ENCODE peak calls at places on chromosomes 2 and 18, in nine cellular contexts. One of them, this sample, is unnamed.

GRCh38 chr18:9025104-9025838 is 77.2 kb upstream of the NDUFV2 start:
- DNase-seq in body of pancreas: no peak
- DNase-seq in tibial artery: no peak
- DNase-seq in cardiac fibroblast: no peak
- DNase-seq in AG10803: peak; percentile 69
- DNase-seq in epithelial cell of esophagus: peak; percentile 66
- DNase-seq in brain microvascular endothelial cell: no peak
- DNase-seq in cardiac muscle cell: no peak
- DNase-seq in kidney: no peak
- DNase-seq in this sample: peak; percentile 80

GRCh38 chr2:10097352-10098148 is 17.3 kb upstream of the CYS1 start:
- DNase-seq in body of pancreas: peak; percentile 72
- DNase-seq in tibial artery: peak; percentile 64
- DNase-seq in cardiac fibroblast: peak; percentile 69
- DNase-seq in AG10803: peak; percentile 55
- DNase-seq in epithelial cell of esophagus: peak; percentile 67
- DNase-seq in brain microvascular endothelial cell: peak; percentile 51
- DNase-seq in cardiac muscle cell: peak; percentile 76
- DNase-seq in kidney: peak; percentile 85
- DNase-seq in this sample: peak; percentile 53

GRCh38 chr2:75513616-75514170 is 47.0 kb downstream of the EVA1A start:
- DNase-seq in body of pancreas: no peak
- DNase-seq in tibial artery: no peak
- DNase-seq in cardiac fibroblast: peak; percentile 44
- DNase-seq in AG10803: peak; percentile 70
- DNase-seq in epithelial cell of esophagus: peak; percentile 61
- DNase-seq in brain microvascular endothelial cell: no peak
- DNase-seq in cardiac muscle cell: no peak
- DNase-seq in kidney: no peak
- DNase-seq in this sample: no peak

GRCh38 chr2:161075701-161076100 is 84.5 kb upstream of the TANK start:
- DNase-seq in body of pancreas: no peak
- DNase-seq in tibial artery: no peak
- DNase-seq in cardiac fibroblast: no peak
- DNase-seq in AG10803: no peak
- DNase-seq in epithelial cell of esophagus: no peak
- DNase-seq in brain microvascular endothelial cell: no peak
- DNase-seq in cardiac muscle cell: no peak
- DNase-seq in kidney: no peak
- DNase-seq in this sample: no peak

GRCh38 chr18:74219056-74219455 is 70.7 kb downstream of the TIMM21 start:
- DNase-seq in body of pancreas: no peak
- DNase-seq in tibial artery: no peak
- DNase-seq in cardiac fibroblast: peak; percentile 41
- DNase-seq in AG10803: no peak
- DNase-seq in epithelial cell of esophagus: peak; percentile 70
- DNase-seq in brain microvascular endothelial cell: no peak
- DNase-seq in cardiac muscle cell: no peak
- DNase-seq in kidney: no peak
- DNase-seq in this sample: peak; percentile 28

GRCh38 chr2:102107741-102108070 is 34.8 kb upstream of the IL1R1 start:
- DNase-seq in body of pancreas: no peak
- DNase-seq in tibial artery: no peak
- DNase-seq in cardiac fibroblast: peak; percentile 51
- DNase-seq in AG10803: peak; percentile 83
- DNase-seq in epithelial cell of esophagus: no peak
- DNase-seq in brain microvascular endothelial cell: no peak
- DNase-seq in cardiac muscle cell: no peak
- DNase-seq in kidney: no peak
- DNase-seq in this sample: peak; percentile 72

GRCh38 chr2:201961401-201961800 is 72.3 kb upstream of the FZD7 start:
- DNase-seq in body of pancreas: no peak
- DNase-seq in tibial artery: no peak
- DNase-seq in cardiac fibroblast: no peak
- DNase-seq in AG10803: no peak
- DNase-seq in epithelial cell of esophagus: no peak
- DNase-seq in brain microvascular endothelial cell: no peak
- DNase-seq in cardiac muscle cell: no peak
- DNase-seq in kidney: no peak
- DNase-seq in this sample: no peak

GRCh38 chr2:50346586-50347351 is 685.2 kb downstream of the NRXN1 start:
- DNase-seq in body of pancreas: no peak
- DNase-seq in tibial artery: no peak
- DNase-seq in cardiac fibroblast: no peak
- DNase-seq in AG10803: no peak
- DNase-seq in epithelial cell of esophagus: no peak
- DNase-seq in brain microvascular endothelial cell: no peak
- DNase-seq in cardiac muscle cell: peak; percentile 34
- DNase-seq in kidney: peak; percentile 33
- DNase-seq in this sample: no peak

GRCh38 chr2:184053326-184053725 is 545.0 kb upstream of the ZNF804A start:
- DNase-seq in body of pancreas: peak; percentile 29
- DNase-seq in tibial artery: no peak
- DNase-seq in cardiac fibroblast: no peak
- DNase-seq in AG10803: no peak
- DNase-seq in epithelial cell of esophagus: peak; percentile 81
- DNase-seq in brain microvascular endothelial cell: no peak
- DNase-seq in cardiac muscle cell: no peak
- DNase-seq in kidney: no peak
- DNase-seq in this sample: no peak

GRCh38 chr2:240422683-240423329 is 12.7 kb upstream of the GPC1 start:
- DNase-seq in body of pancreas: peak; percentile 8
- DNase-seq in tibial artery: no peak
- DNase-seq in cardiac fibroblast: no peak
- DNase-seq in AG10803: no peak
- DNase-seq in epithelial cell of esophagus: no peak
- DNase-seq in brain microvascular endothelial cell: no peak
- DNase-seq in cardiac muscle cell: no peak
- DNase-seq in kidney: no peak
- DNase-seq in this sample: no peak

GRCh38 chr2:52904511-52904910 is 863.1 kb upstream of the CHAC2 start:
- DNase-seq in body of pancreas: no peak
- DNase-seq in tibial artery: no peak
- DNase-seq in cardiac fibroblast: no peak
- DNase-seq in AG10803: no peak
- DNase-seq in epithelial cell of esophagus: peak; percentile 7
- DNase-seq in brain microvascular endothelial cell: no peak
- DNase-seq in cardiac muscle cell: no peak
- DNase-seq in kidney: no peak
- DNase-seq in this sample: no peak

GRCh38 chr2:192254444-192254843 is 59.7 kb upstream of the TMEFF2 start:
- DNase-seq in body of pancreas: no peak
- DNase-seq in tibial artery: no peak
- DNase-seq in cardiac fibroblast: no peak
- DNase-seq in AG10803: no peak
- DNase-seq in epithelial cell of esophagus: no peak
- DNase-seq in brain microvascular endothelial cell: no peak
- DNase-seq in cardiac muscle cell: no peak
- DNase-seq in kidney: no peak
- DNase-seq in this sample: no peak

GRCh38 chr2:96507957-96508520 is 2.9 kb upstream of the NEURL3 start:
- DNase-seq in body of pancreas: peak; percentile 79
- DNase-seq in tibial artery: peak; percentile 56
- DNase-seq in cardiac fibroblast: peak; percentile 60
- DNase-seq in AG10803: peak; percentile 37
- DNase-seq in epithelial cell of esophagus: peak; percentile 57
- DNase-seq in brain microvascular endothelial cell: peak; percentile 37
- DNase-seq in cardiac muscle cell: peak; percentile 84
- DNase-seq in kidney: peak; percentile 89
- DNase-seq in this sample: peak; percentile 33

GRCh38 chr2:37816036-37816435 is 109.1 kb upstream of the RMDN2 start:
- DNase-seq in body of pancreas: no peak
- DNase-seq in tibial artery: no peak
- DNase-seq in cardiac fibroblast: no peak
- DNase-seq in AG10803: no peak
- DNase-seq in epithelial cell of esophagus: no peak
- DNase-seq in brain microvascular endothelial cell: no peak
- DNase-seq in cardiac muscle cell: no peak
- DNase-seq in kidney: no peak
- DNase-seq in this sample: no peak

GRCh38 chr2:113973856-113974255 is 84.0 kb downstream of the ACTR3 start:
- DNase-seq in body of pancreas: no peak
- DNase-seq in tibial artery: no peak
- DNase-seq in cardiac fibroblast: no peak
- DNase-seq in AG10803: no peak
- DNase-seq in epithelial cell of esophagus: no peak
- DNase-seq in brain microvascular endothelial cell: no peak
- DNase-seq in cardiac muscle cell: no peak
- DNase-seq in kidney: no peak
- DNase-seq in this sample: no peak

GRCh38 chr2:178845565-178846457 is 38.6 kb upstream of the TTN start:
- DNase-seq in body of pancreas: no peak
- DNase-seq in tibial artery: no peak
- DNase-seq in cardiac fibroblast: peak; percentile 80
- DNase-seq in AG10803: peak; percentile 79
- DNase-seq in epithelial cell of esophagus: no peak
- DNase-seq in brain microvascular endothelial cell: peak; percentile 16
- DNase-seq in cardiac muscle cell: no peak
- DNase-seq in kidney: no peak
- DNase-seq in this sample: peak; percentile 81

GRCh38 chr18:74310411-74310810 is 5.2 kb upstream of the C18orf63 start:
- DNase-seq in body of pancreas: no peak
- DNase-seq in tibial artery: no peak
- DNase-seq in cardiac fibroblast: peak; percentile 60
- DNase-seq in AG10803: peak; percentile 58
- DNase-seq in epithelial cell of esophagus: peak; percentile 80
- DNase-seq in brain microvascular endothelial cell: peak; percentile 33
- DNase-seq in cardiac muscle cell: no peak
- DNase-seq in kidney: no peak
- DNase-seq in this sample: peak; percentile 71

GRCh38 chr2:176390276-176390675 is 121.0 kb downstream of the MTX2 start:
- DNase-seq in body of pancreas: no peak
- DNase-seq in tibial artery: no peak
- DNase-seq in cardiac fibroblast: no peak
- DNase-seq in AG10803: peak; percentile 37
- DNase-seq in epithelial cell of esophagus: no peak
- DNase-seq in brain microvascular endothelial cell: no peak
- DNase-seq in cardiac muscle cell: no peak
- DNase-seq in kidney: no peak
- DNase-seq in this sample: peak; percentile 4

DNA sequence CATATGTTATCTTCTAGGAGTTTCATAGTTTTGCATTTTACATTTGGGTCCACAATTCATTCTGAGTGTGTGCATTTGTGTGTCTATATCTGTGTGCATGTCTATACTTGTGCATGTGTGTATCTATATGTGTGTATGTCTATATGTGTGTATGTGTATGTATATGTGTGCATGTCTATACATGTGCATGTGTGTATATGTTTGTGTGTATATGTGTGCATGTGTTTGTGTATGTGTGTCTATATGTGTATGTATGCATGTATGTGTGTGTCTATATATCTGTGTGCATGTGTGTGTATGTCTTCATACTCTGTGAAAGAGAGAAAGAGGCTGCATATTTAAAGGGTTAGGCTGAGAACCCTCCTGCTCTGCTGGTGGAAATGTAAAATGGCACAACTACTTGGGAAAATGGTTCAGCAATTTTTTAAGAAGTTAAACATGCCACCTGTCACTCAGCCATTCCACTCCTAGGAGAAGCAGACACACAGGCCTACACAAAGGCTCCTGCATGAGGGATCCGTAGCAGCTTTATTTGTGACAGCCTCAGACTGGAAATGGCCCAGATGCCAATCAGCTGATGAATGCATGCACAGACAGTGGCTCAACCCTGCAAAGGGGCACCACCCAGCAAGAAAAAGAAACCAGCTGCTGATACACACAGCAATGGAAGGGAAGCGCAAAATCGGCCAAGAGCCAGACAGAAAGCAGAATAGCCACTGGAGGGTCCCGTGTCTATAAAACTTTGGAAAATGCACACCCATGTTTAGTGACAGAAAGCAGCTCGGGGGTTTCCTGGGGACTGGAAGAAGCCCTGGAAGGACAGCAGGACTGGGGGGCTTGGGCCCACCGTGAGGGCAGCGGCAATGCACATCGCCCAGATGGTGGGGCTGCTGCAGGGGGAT is 146.8 kb downstream of the SEPTIN10 start:
- DNase-seq in body of pancreas: no peak
- DNase-seq in tibial artery: peak; percentile 19
- DNase-seq in cardiac fibroblast: peak; percentile 23
- DNase-seq in AG10803: peak; percentile 69
- DNase-seq in epithelial cell of esophagus: peak; percentile 81
- DNase-seq in brain microvascular endothelial cell: peak; percentile 71
- DNase-seq in cardiac muscle cell: no peak
- DNase-seq in kidney: no peak
- DNase-seq in this sample: no peak
- TF ChIP-seq CTCF in body of pancreas: no peak
- TF ChIP-seq CTCF in tibial artery: no peak
- TF ChIP-seq CTCF in cardiac fibroblast: no peak
- TF ChIP-seq CTCF in AG10803: peak; percentile 13
- TF ChIP-seq CTCF in epithelial cell of esophagus: no peak
- TF ChIP-seq CTCF in brain microvascular endothelial cell: no peak
- TF ChIP-seq CTCF in cardiac muscle cell: no peak
- TF ChIP-seq CTCF in kidney: no peak
- TF ChIP-seq CTCF in this sample: no peak

GRCh38 chr2:215417400-215417951 is 18.4 kb downstream of the FN1 start:
- DNase-seq in body of pancreas: no peak
- DNase-seq in tibial artery: no peak
- DNase-seq in cardiac fibroblast: no peak
- DNase-seq in AG10803: no peak
- DNase-seq in epithelial cell of esophagus: no peak
- DNase-seq in brain microvascular endothelial cell: peak; percentile 47
- DNase-seq in cardiac muscle cell: peak; percentile 28
- DNase-seq in kidney: no peak
- DNase-seq in this sample: peak; percentile 68
- H3K4me3 ChIP-seq in body of pancreas: no peak overlapping the region
- H3K4me3 ChIP-seq in tibial artery: no peak overlapping the region
- H3K4me3 ChIP-seq in cardiac fibroblast: no peak overlapping the region
- H3K4me3 ChIP-seq in AG10803: no peak overlapping the region
- H3K4me3 ChIP-seq in epithelial cell of esophagus: no peak overlapping the region
- H3K4me3 ChIP-seq in brain microvascular endothelial cell: peak overlapping the region; percentile 27
- H3K4me3 ChIP-seq in cardiac muscle cell: no peak overlapping the region
- H3K4me3 ChIP-seq in kidney: no peak overlapping the region
- H3K4me3 ChIP-seq in this sample: no peak overlapping the region

GRCh38 chr18:47175895-47176575 is at the start of gene IER3IP1:
- DNase-seq in body of pancreas: peak; percentile 89
- DNase-seq in tibial artery: peak; percentile 86
- DNase-seq in cardiac fibroblast: peak; percentile 95
- DNase-seq in AG10803: peak; percentile 95
- DNase-seq in epithelial cell of esophagus: peak; percentile 96
- DNase-seq in brain microvascular endothelial cell: peak; percentile 92
- DNase-seq in cardiac muscle cell: peak; percentile 92
- DNase-seq in kidney: peak; percentile 96
- DNase-seq in this sample: peak; percentile 91
- TF ChIP-seq CTCF in body of pancreas: peak; percentile 34
- TF ChIP-seq CTCF in tibial artery: no peak
- TF ChIP-seq CTCF in cardiac fibroblast: peak; percentile 29
- TF ChIP-seq CTCF in AG10803: peak; percentile 24
- TF ChIP-seq CTCF in epithelial cell of esophagus: no peak
- TF ChIP-seq CTCF in brain microvascular endothelial cell: peak; percentile 19
- TF ChIP-seq CTCF in cardiac muscle cell: no peak
- TF ChIP-seq CTCF in kidney: no peak
- TF ChIP-seq CTCF in this sample: no peak

DNA sequence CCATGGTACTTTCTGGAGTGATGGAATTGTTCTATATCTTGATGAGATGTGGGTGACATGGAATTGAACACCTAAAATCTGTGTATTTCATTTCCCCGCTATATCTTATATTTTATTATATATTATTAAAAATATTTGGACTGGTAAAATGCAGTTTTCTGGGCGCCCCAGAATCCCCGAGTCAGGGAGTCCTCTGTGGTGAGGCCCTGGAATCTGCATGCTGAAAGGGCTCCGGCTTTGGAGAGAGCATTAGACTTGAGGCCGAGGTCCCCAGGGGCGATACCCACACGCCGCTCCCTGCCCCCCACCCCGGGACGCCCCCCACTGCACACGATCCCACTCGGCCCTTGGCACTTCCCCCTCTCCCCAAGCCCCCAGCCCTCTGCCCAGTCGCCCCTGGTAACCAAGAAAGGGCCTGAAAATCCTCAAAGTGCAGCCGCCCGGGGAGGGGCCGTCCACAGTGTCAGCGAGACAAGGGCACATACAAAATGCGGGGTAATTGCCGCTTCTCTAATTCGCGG is 126.0 kb downstream of the ZFP36L2 start:
- DNase-seq in body of pancreas: no peak
- DNase-seq in tibial artery: no peak
- DNase-seq in cardiac fibroblast: no peak
- DNase-seq in AG10803: no peak
- DNase-seq in epithelial cell of esophagus: no peak
- DNase-seq in brain microvascular endothelial cell: no peak
- DNase-seq in cardiac muscle cell: no peak
- DNase-seq in kidney: no peak
- DNase-seq in this sample: no peak
- H3K4me3 ChIP-seq in body of pancreas: no peak overlapping the region
- H3K4me3 ChIP-seq in tibial artery: peak overlapping the region; percentile 55
- H3K4me3 ChIP-seq in cardiac fibroblast: no peak overlapping the region
- H3K4me3 ChIP-seq in AG10803: no peak overlapping the region
- H3K4me3 ChIP-seq in epithelial cell of esophagus: no peak overlapping the region
- H3K4me3 ChIP-seq in brain microvascular endothelial cell: peak overlapping the region; percentile 41
- H3K4me3 ChIP-seq in cardiac muscle cell: no peak overlapping the region
- H3K4me3 ChIP-seq in kidney: no peak overlapping the region
- H3K4me3 ChIP-seq in this sample: no peak overlapping the region